ENCODE peak calls at places on chromosome 14, in ten cellular contexts. One of them, this sample, is unnamed.

GRCh38 chr14:102930138-102930752 is 7.8 kb downstream of the AMN start:
- DNase-seq in spleen: no peak
- DNase-seq in SK-N-MC: no peak
- DNase-seq in HCT116: no peak
- DNase-seq in sigmoid colon: no peak
- DNase-seq in GM12878: no peak
- DNase-seq in H1: peak; percentile 82
- DNase-seq in endothelial cell of umbilical vein: no peak
- DNase-seq in prostate gland: no peak
- DNase-seq in transverse colon: peak; percentile 39
- DNase-seq in this sample: peak; percentile 88

GRCh38 chr14:51845811-51846210 is 14.6 kb upstream of the GNG2 start:
- DNase-seq in spleen: no peak
- DNase-seq in SK-N-MC: no peak
- DNase-seq in HCT116: no peak
- DNase-seq in sigmoid colon: no peak
- DNase-seq in GM12878: no peak
- DNase-seq in H1: no peak
- DNase-seq in endothelial cell of umbilical vein: no peak
- DNase-seq in prostate gland: no peak
- DNase-seq in transverse colon: no peak
- DNase-seq in this sample: no peak

GRCh38 chr14:51996148-51996746 is 6.9 kb downstream of the RTRAF start:
- DNase-seq in spleen: no peak
- DNase-seq in SK-N-MC: peak; percentile 39
- DNase-seq in HCT116: no peak
- DNase-seq in sigmoid colon: no peak
- DNase-seq in GM12878: no peak
- DNase-seq in H1: no peak
- DNase-seq in endothelial cell of umbilical vein: peak; percentile 66
- DNase-seq in prostate gland: no peak
- DNase-seq in transverse colon: no peak
- DNase-seq in this sample: no peak

GRCh38 chr14:79395061-79395460 is 816.2 kb downstream of the DIO2 start:
- DNase-seq in spleen: no peak
- DNase-seq in SK-N-MC: no peak
- DNase-seq in HCT116: no peak
- DNase-seq in sigmoid colon: no peak
- DNase-seq in GM12878: no peak
- DNase-seq in H1: no peak
- DNase-seq in endothelial cell of umbilical vein: no peak
- DNase-seq in prostate gland: no peak
- DNase-seq in transverse colon: no peak
- DNase-seq in this sample: no peak

GRCh38 chr14:66330916-66331315 is 155.3 kb upstream of the CCDC196 start:
- DNase-seq in spleen: no peak
- DNase-seq in SK-N-MC: no peak
- DNase-seq in HCT116: no peak
- DNase-seq in sigmoid colon: no peak
- DNase-seq in GM12878: no peak
- DNase-seq in H1: no peak
- DNase-seq in endothelial cell of umbilical vein: peak; percentile 41
- DNase-seq in prostate gland: no peak
- DNase-seq in transverse colon: no peak
- DNase-seq in this sample: no peak

GRCh38 chr14:92105845-92106094 is 612 bp downstream of the ATXN3 start:
- DNase-seq in spleen: peak; percentile 83
- DNase-seq in SK-N-MC: no peak
- DNase-seq in HCT116: no peak
- DNase-seq in sigmoid colon: peak; percentile 82
- DNase-seq in GM12878: no peak
- DNase-seq in H1: no peak
- DNase-seq in endothelial cell of umbilical vein: no peak
- DNase-seq in prostate gland: peak; percentile 29
- DNase-seq in transverse colon: peak; percentile 44
- DNase-seq in this sample: peak; percentile 62

GRCh38 chr14:80988742-80989429 is 33.5 kb downstream of the TSHR start:
- DNase-seq in spleen: no peak
- DNase-seq in SK-N-MC: no peak
- DNase-seq in HCT116: no peak
- DNase-seq in sigmoid colon: no peak
- DNase-seq in GM12878: no peak
- DNase-seq in H1: no peak
- DNase-seq in endothelial cell of umbilical vein: no peak
- DNase-seq in prostate gland: no peak
- DNase-seq in transverse colon: no peak
- DNase-seq in this sample: no peak

GRCh38 chr14:58846682-58847465 is 209.1 kb downstream of the DACT1 start:
- DNase-seq in spleen: no peak
- DNase-seq in SK-N-MC: no peak
- DNase-seq in HCT116: no peak
- DNase-seq in sigmoid colon: no peak
- DNase-seq in GM12878: no peak
- DNase-seq in H1: no peak
- DNase-seq in endothelial cell of umbilical vein: no peak
- DNase-seq in prostate gland: no peak
- DNase-seq in transverse colon: no peak
- DNase-seq in this sample: no peak

GRCh38 chr14:68939893-68940613 is 39.0 kb downstream of the ACTN1 start:
- DNase-seq in spleen: no peak
- DNase-seq in SK-N-MC: no peak
- DNase-seq in HCT116: no peak
- DNase-seq in sigmoid colon: peak; percentile 92
- DNase-seq in GM12878: no peak
- DNase-seq in H1: no peak
- DNase-seq in endothelial cell of umbilical vein: peak; percentile 98
- DNase-seq in prostate gland: peak; percentile 55
- DNase-seq in transverse colon: peak; percentile 67
- DNase-seq in this sample: no peak

DNA sequence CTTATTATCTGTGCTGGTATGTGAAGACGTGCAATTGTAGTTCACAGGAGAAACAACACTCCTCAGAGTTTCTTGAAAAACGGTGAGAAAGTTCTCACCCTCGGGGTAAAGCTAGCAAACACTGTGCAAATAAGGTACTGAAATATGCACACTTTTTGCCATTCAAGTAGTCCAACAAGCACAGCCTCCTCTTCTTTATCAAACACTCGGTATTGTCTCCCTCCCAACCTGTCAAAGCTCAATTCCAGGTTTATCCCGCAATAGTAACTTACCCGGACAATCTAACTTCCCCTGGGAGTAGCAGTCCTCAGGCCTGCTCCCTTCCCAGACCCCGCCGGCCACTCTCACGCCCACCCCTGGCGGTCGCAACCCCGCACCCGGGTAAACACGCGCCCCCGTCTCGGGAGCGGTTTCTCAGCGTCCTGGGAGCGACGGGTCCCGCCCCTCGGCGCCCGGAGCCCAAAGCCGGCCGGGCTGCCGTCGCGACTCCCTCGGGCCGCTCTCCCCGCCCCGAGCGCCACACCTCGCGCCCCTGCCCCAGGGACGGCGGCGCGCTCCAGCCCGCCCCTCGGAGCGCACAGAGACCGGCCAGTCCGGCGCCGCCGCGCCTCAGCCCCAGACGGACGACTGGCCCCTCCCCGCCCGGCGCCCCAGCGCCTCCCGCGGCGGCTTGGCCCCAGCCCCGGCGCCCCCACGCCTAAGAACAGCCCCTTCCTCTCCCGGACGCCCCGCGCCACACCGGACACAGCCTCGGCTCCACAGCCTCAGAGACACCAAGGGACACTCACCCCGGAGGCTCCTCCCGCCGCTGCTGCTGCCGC is 594 bp downstream of the BTBD7 start:
- DNase-seq in spleen: peak; percentile 93
- DNase-seq in SK-N-MC: no peak
- DNase-seq in HCT116: no peak
- DNase-seq in sigmoid colon: peak; percentile 78
- DNase-seq in GM12878: no peak
- DNase-seq in H1: peak; percentile 80
- DNase-seq in endothelial cell of umbilical vein: peak; percentile 70
- DNase-seq in prostate gland: peak; percentile 42
- DNase-seq in transverse colon: peak; percentile 73
- DNase-seq in this sample: peak; percentile 94
- TF ChIP-seq POLR2AphosphoS5 in spleen: no peak
- TF ChIP-seq POLR2AphosphoS5 in SK-N-MC: no peak
- TF ChIP-seq POLR2AphosphoS5 in HCT116: no peak
- TF ChIP-seq POLR2AphosphoS5 in sigmoid colon: no peak
- TF ChIP-seq POLR2AphosphoS5 in GM12878: no peak
- TF ChIP-seq POLR2AphosphoS5 in H1: no peak
- TF ChIP-seq POLR2AphosphoS5 in endothelial cell of umbilical vein: no peak
- TF ChIP-seq POLR2AphosphoS5 in prostate gland: no peak
- TF ChIP-seq POLR2AphosphoS5 in transverse colon: peak; percentile 4
- TF ChIP-seq POLR2AphosphoS5 in this sample: no peak

GRCh38 chr14:96795443-96795842 is 1.7 kb upstream of the VRK1 start:
- DNase-seq in spleen: peak; percentile 76
- DNase-seq in SK-N-MC: no peak
- DNase-seq in HCT116: no peak
- DNase-seq in sigmoid colon: no peak
- DNase-seq in GM12878: no peak
- DNase-seq in H1: no peak
- DNase-seq in endothelial cell of umbilical vein: no peak
- DNase-seq in prostate gland: no peak
- DNase-seq in transverse colon: no peak
- DNase-seq in this sample: peak; percentile 29

GRCh38 chr14:96796851-96797187 is 363 bp upstream of the VRK1 start:
- DNase-seq in spleen: no peak
- DNase-seq in SK-N-MC: no peak
- DNase-seq in HCT116: no peak
- DNase-seq in sigmoid colon: no peak
- DNase-seq in GM12878: no peak
- DNase-seq in H1: no peak
- DNase-seq in endothelial cell of umbilical vein: no peak
- DNase-seq in prostate gland: no peak
- DNase-seq in transverse colon: no peak
- DNase-seq in this sample: no peak

GRCh38 chr14:96797188-96797942 is at the start of gene VRK1:
- DNase-seq in spleen: peak; percentile 99
- DNase-seq in SK-N-MC: peak; percentile 62
- DNase-seq in HCT116: peak; percentile 86
- DNase-seq in sigmoid colon: peak; percentile 97
- DNase-seq in GM12878: peak; percentile 83
- DNase-seq in H1: peak; percentile 95
- DNase-seq in endothelial cell of umbilical vein: peak; percentile 98
- DNase-seq in prostate gland: peak; percentile 94
- DNase-seq in transverse colon: peak; percentile 97
- DNase-seq in this sample: peak; percentile 98

GRCh38 chr14:96799489-96800056 is 2.4 kb downstream of the VRK1 start:
- DNase-seq in spleen: no peak
- DNase-seq in SK-N-MC: no peak
- DNase-seq in HCT116: no peak
- DNase-seq in sigmoid colon: no peak
- DNase-seq in GM12878: no peak
- DNase-seq in H1: no peak
- DNase-seq in endothelial cell of umbilical vein: no peak
- DNase-seq in prostate gland: no peak
- DNase-seq in transverse colon: no peak
- DNase-seq in this sample: no peak

DNA sequence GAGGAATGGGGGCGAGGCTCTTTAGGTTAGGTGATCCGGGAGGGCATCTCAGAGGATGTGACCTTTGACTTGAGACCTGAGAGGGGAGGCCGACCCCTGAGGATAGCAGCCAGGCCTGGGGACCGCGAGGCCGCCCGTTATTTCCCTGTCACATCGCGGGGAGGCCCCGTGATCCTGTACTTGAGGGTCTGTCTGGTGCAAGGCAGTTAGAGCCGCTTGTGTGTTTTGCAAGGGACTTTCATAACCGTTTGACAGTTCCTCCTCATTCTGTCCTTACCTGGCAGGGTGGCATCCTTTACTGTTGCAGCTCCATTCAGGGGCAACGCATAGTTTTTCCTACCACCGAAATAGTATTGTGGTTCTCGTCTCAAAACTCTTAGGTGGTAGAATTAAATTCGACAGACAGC is 764 bp downstream of the VRK1 start:
- DNase-seq in spleen: no peak
- DNase-seq in SK-N-MC: no peak
- DNase-seq in HCT116: no peak
- DNase-seq in sigmoid colon: no peak
- DNase-seq in GM12878: no peak
- DNase-seq in H1: no peak
- DNase-seq in endothelial cell of umbilical vein: peak; percentile 38
- DNase-seq in prostate gland: no peak
- DNase-seq in transverse colon: no peak
- DNase-seq in this sample: peak; percentile 76
- TF ChIP-seq POLR2AphosphoS5 in spleen: no peak
- TF ChIP-seq POLR2AphosphoS5 in SK-N-MC: no peak
- TF ChIP-seq POLR2AphosphoS5 in HCT116: no peak
- TF ChIP-seq POLR2AphosphoS5 in sigmoid colon: no peak
- TF ChIP-seq POLR2AphosphoS5 in GM12878: peak; percentile 26
- TF ChIP-seq POLR2AphosphoS5 in H1: no peak
- TF ChIP-seq POLR2AphosphoS5 in endothelial cell of umbilical vein: no peak
- TF ChIP-seq POLR2AphosphoS5 in prostate gland: no peak
- TF ChIP-seq POLR2AphosphoS5 in transverse colon: no peak
- TF ChIP-seq POLR2AphosphoS5 in this sample: no peak

GRCh38 chr14:105439710-105440553 is 20.3 kb downstream of the MTA1 start:
- DNase-seq in spleen: no peak
- DNase-seq in SK-N-MC: no peak
- DNase-seq in HCT116: no peak
- DNase-seq in sigmoid colon: no peak
- DNase-seq in GM12878: no peak
- DNase-seq in H1: no peak
- DNase-seq in endothelial cell of umbilical vein: peak; percentile 19
- DNase-seq in prostate gland: no peak
- DNase-seq in transverse colon: no peak
- DNase-seq in this sample: no peak
- TF ChIP-seq POLR2AphosphoS5 in spleen: no peak
- TF ChIP-seq POLR2AphosphoS5 in SK-N-MC: no peak
- TF ChIP-seq POLR2AphosphoS5 in HCT116: no peak
- TF ChIP-seq POLR2AphosphoS5 in sigmoid colon: no peak
- TF ChIP-seq POLR2AphosphoS5 in GM12878: no peak
- TF ChIP-seq POLR2AphosphoS5 in H1: no peak
- TF ChIP-seq POLR2AphosphoS5 in endothelial cell of umbilical vein: no peak
- TF ChIP-seq POLR2AphosphoS5 in prostate gland: no peak
- TF ChIP-seq POLR2AphosphoS5 in transverse colon: no peak
- TF ChIP-seq POLR2AphosphoS5 in this sample: no peak

GRCh38 chr14:24106672-24107271 is 7.8 kb upstream of the DCAF11 start:
- DNase-seq in spleen: no peak
- DNase-seq in SK-N-MC: no peak
- DNase-seq in HCT116: no peak
- DNase-seq in sigmoid colon: no peak
- DNase-seq in GM12878: no peak
- DNase-seq in H1: no peak
- DNase-seq in endothelial cell of umbilical vein: no peak
- DNase-seq in prostate gland: no peak
- DNase-seq in transverse colon: no peak
- DNase-seq in this sample: no peak
- TF ChIP-seq POLR2AphosphoS5 in spleen: no peak
- TF ChIP-seq POLR2AphosphoS5 in SK-N-MC: no peak
- TF ChIP-seq POLR2AphosphoS5 in HCT116: no peak
- TF ChIP-seq POLR2AphosphoS5 in sigmoid colon: no peak
- TF ChIP-seq POLR2AphosphoS5 in GM12878: no peak
- TF ChIP-seq POLR2AphosphoS5 in H1: no peak
- TF ChIP-seq POLR2AphosphoS5 in endothelial cell of umbilical vein: no peak
- TF ChIP-seq POLR2AphosphoS5 in prostate gland: no peak
- TF ChIP-seq POLR2AphosphoS5 in transverse colon: no peak
- TF ChIP-seq POLR2AphosphoS5 in this sample: no peak